ENCODE peak calls at places on chromosomes 6 and 20, in six cellular contexts. W, Q, V, S, Y and A are unnamed samples.

GRCh38 chr20:41638459-41638858 is 20.3 kb upstream of the CHD6 start:
- DNase-seq in W (no peak), Q (no peak), V (no peak), S (no peak), Y (no peak), A (no peak)

GRCh38 chr20:2930538-2930937 is 57.3 kb downstream of the PTPRA start:
- DNase-seq in W (no peak), Q (no peak), V (no peak), S (no peak), Y (no peak), A (no peak)

GRCh38 chr6:20900396-20901160 is 366.3 kb downstream of the CDKAL1 start:
- DNase-seq in W (no peak), Q (no peak), V (peak; percentile 77), S (no peak), Y (no peak), A (no peak)

GRCh38 chr6:72424476-72424875 is 197.4 kb upstream of the KCNQ5 start:
- DNase-seq in W (no peak), Q (no peak), V (no peak), S (no peak), Y (no peak), A (no peak)

GRCh38 chr6:26240157-26240980 is 124.6 kb upstream of the BTN3A2 start:
- DNase-seq in W (peak; percentile 41), Q (peak; percentile 61), V (peak; percentile 87), S (no peak), Y (peak; percentile 48), A (peak; percentile 88)

GRCh38 chr20:63404129-63405085 is 43.3 kb upstream of the CHRNA4 start:
- DNase-seq in W (no peak), Q (no peak), V (no peak), S (no peak), Y (no peak), A (no peak)

GRCh38 chr6:109897561-109898080 is 80.5 kb upstream of the GPR6 start:
- DNase-seq in W (no peak), Q (no peak), V (no peak), S (no peak), Y (no peak), A (no peak)

GRCh38 chr6:118263929-118264486 is 284.1 kb upstream of the PLN start:
- DNase-seq in W (peak; percentile 24), Q (no peak), V (peak; percentile 12), S (no peak), Y (no peak), A (peak; percentile 12)

GRCh38 chr6:40774932-40775331 is 187.8 kb upstream of the LRFN2 start:
- DNase-seq in W (no peak), Q (no peak), V (peak; percentile 10), S (no peak), Y (no peak), A (no peak)

GRCh38 chr20:22905667-22906066 is 129.4 kb upstream of the SSTR4 start:
- DNase-seq in W (peak; percentile 14), Q (peak; percentile 39), V (peak; percentile 23), S (no peak), Y (no peak), A (no peak)

GRCh38 chr6:170075659-170076223 is 215.1 kb downstream of the DLL1 start:
- DNase-seq in W (no peak), Q (no peak), V (no peak), S (no peak), Y (no peak), A (no peak)

GRCh38 chr6:149032599-149033405 is 284.7 kb upstream of the TAB2 start:
- DNase-seq in W (peak; percentile 95), Q (no peak), V (peak; percentile 88), S (no peak), Y (no peak), A (peak; percentile 87)

GRCh38 chr20:58854638-58855471 is 2.3 kb downstream of the GNAS start:
- DNase-seq in W (no peak), Q (no peak), V (no peak), S (no peak), Y (no peak), A (no peak)

GRCh38 chr20:58950603-58951002 is 30.5 kb upstream of the NELFCD start:
- DNase-seq in W (no peak), Q (no peak), V (no peak), S (no peak), Y (no peak), A (no peak)

GRCh38 chr20:59016795-59017492 is 2.3 kb upstream of the TUBB1 start:
- DNase-seq in W (no peak), Q (no peak), V (no peak), S (no peak), Y (no peak), A (peak; percentile 49)

GRCh38 chr6:157364705-157365104 is 16.3 kb upstream of the ZDHHC14 start:
- DNase-seq in W (no peak), Q (no peak), V (no peak), S (no peak), Y (no peak), A (no peak)

GRCh38 chr6:142945071-142945445 is at the start of gene HIVEP2:
- DNase-seq in W (peak; percentile 65), Q (peak; percentile 93), V (peak; percentile 84), S (peak; percentile 71), Y (peak; percentile 83), A (peak; percentile 95)

GRCh38 chr6:94636780-94637385 is 940.5 kb upstream of the MANEA start:
- DNase-seq in W (no peak), Q (no peak), V (no peak), S (no peak), Y (no peak), A (no peak)

GRCh38 chr6:80673367-80673766 is 566.9 kb downstream of the BCKDHB start:
- DNase-seq in W (no peak), Q (no peak), V (no peak), S (no peak), Y (no peak), A (no peak)